ENCODE peak calls at places on chromosome 3, in seven cellular contexts. B is HepG2, O is mesendoderm, D is astrocyte, K is PC-3, I is PC-9, Z is neural progenitor cell. F is an unnamed sample.

GRCh38 chr3:196640501-196640968 is 1.0 kb downstream of the NRROS start:
- DNase-seq in B (no peak), O (no peak), D (no peak), K (no peak), I (no peak), Z (no peak), F (no peak)

GRCh38 chr3:88595025-88595424 is 445.3 kb downstream of the C3orf38 start:
- DNase-seq in B (no peak), O (no peak), D (peak; percentile 1), K (no peak), I (no peak), Z (no peak), F (no peak)

GRCh38 chr3:31567036-31567435 is 34.3 kb downstream of the STT3B start:
- DNase-seq in B (peak; percentile 27), O (peak; percentile 70), D (no peak), K (peak; percentile 24), I (no peak), Z (peak; percentile 53), F (no peak)

GRCh38 chr3:124965413-124965812 is 30.9 kb upstream of the MUC13 start:
- DNase-seq in B (no peak), O (no peak), D (no peak), K (no peak), I (no peak), Z (no peak), F (peak; percentile 22)

GRCh38 chr3:66486646-66487045 is 14.2 kb downstream of the LRIG1 start:
- DNase-seq in B (no peak), O (no peak), D (peak; percentile 92), K (no peak), I (no peak), Z (no peak), F (no peak)

GRCh38 chr3:23533596-23534386 is 272.0 kb upstream of the UBE2E1 start:
- DNase-seq in B (no peak), O (no peak), D (no peak), K (no peak), I (no peak), Z (no peak), F (no peak)

GRCh38 chr3:189490749-189491148 is 140.4 kb upstream of the TP63 start:
- DNase-seq in B (no peak), O (no peak), D (no peak), K (peak; percentile 48), I (peak; percentile 24), Z (no peak), F (no peak)

GRCh38 chr3:12015627-12016026 is 11.4 kb downstream of the SYN2 start:
- DNase-seq in B (no peak), O (no peak), D (no peak), K (no peak), I (no peak), Z (no peak), F (no peak)

GRCh38 chr3:65479967-65480366 is 558.8 kb downstream of the MAGI1 start:
- DNase-seq in B (no peak), O (no peak), D (no peak), K (no peak), I (no peak), Z (no peak), F (no peak)

GRCh38 chr3:141663993-141664392 is 74.1 kb upstream of the RNF7 start:
- DNase-seq in B (no peak), O (peak; percentile 42), D (no peak), K (no peak), I (no peak), Z (peak; percentile 16), F (no peak)

GRCh38 chr3:18239674-18240073 is 185.5 kb downstream of the SATB1 start:
- DNase-seq in B (no peak), O (no peak), D (no peak), K (no peak), I (no peak), Z (no peak), F (no peak)

GRCh38 chr3:172701758-172702157 is 9.1 kb downstream of the NCEH1 start:
- DNase-seq in B (peak; percentile 34), O (no peak), D (no peak), K (no peak), I (no peak), Z (no peak), F (no peak)

GRCh38 chr3:25080461-25080860 is 347.6 kb upstream of the RARB start:
- DNase-seq in B (no peak), O (no peak), D (peak; percentile 8), K (no peak), I (no peak), Z (no peak), F (no peak)

GRCh38 chr3:196641278-196642058 is 2.0 kb downstream of the NRROS start:
- DNase-seq in B (no peak), O (no peak), D (no peak), K (no peak), I (no peak), Z (no peak), F (no peak)

GRCh38 chr3:194667363-194667762 is 4.6 kb downstream of the LSG1 start:
- DNase-seq in B (no peak), O (no peak), D (no peak), K (no peak), I (no peak), Z (no peak), F (no peak)

GRCh38 chr3:43644443-43644842 is 22.6 kb upstream of the ANO10 start:
- DNase-seq in B (no peak), O (peak; percentile 31), D (no peak), K (peak; percentile 48), I (peak; percentile 21), Z (no peak), F (no peak)

GRCh38 chr3:179526989-179527391 is 35.7 kb upstream of the ACTL6A start:
- DNase-seq in B (no peak), O (peak; percentile 89), D (peak; percentile 69), K (peak; percentile 44), I (no peak), Z (peak; percentile 77), F (peak; percentile 71)

GRCh38 chr3:56022619-56023018 is 445.6 kb downstream of the ERC2 start:
- DNase-seq in B (no peak), O (no peak), D (no peak), K (no peak), I (no peak), Z (no peak), F (no peak)

GRCh38 chr3:39453134-39453533 is 14.3 kb upstream of the MOBP start:
- DNase-seq in B (no peak), O (no peak), D (no peak), K (no peak), I (no peak), Z (no peak), F (no peak)

GRCh38 chr3:180175572-180175971 is 138.8 kb upstream of the PEX5L start:
- DNase-seq in B (no peak), O (no peak), D (no peak), K (no peak), I (no peak), Z (no peak), F (no peak)

GRCh38 chr3:30042274-30042859 is 564.0 kb upstream of the TGFBR2 start:
- DNase-seq in B (peak; percentile 66), O (peak; percentile 76), D (peak; percentile 52), K (peak; percentile 84), I (peak; percentile 48), Z (peak; percentile 79), F (peak; percentile 19)

DNA sequence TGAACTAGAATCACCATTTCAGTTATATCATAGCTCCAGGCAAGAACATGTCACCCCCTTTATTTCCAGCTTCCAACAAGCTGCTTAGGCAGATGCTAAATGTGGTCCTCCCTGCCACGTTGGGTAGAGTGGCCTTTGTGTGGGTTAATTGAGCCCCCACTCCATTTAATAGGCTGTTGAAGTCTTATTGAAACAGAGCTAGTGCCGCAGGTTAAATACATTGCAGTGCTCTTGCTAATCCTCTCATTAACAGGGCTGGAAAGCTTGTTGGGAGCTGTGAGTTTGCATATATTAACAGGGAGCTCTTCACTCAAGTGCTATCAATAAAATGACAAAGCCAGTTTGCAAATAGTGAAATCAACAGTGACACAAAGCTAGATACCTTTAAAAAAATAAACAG is 248.4 kb upstream of the CMC1 start:
- DNase-seq in B (no peak), O (no peak), D (no peak), K (no peak), I (no peak), Z (peak; percentile 89), F (no peak)
- H3K4me2 ChIP-seq in B (no peak overlapping the region), O (no peak overlapping the region), D (no peak overlapping the region), K (no peak overlapping the region), I (no peak overlapping the region), Z (peak overlapping the region; percentile 51), F (no peak overlapping the region)

DNA sequence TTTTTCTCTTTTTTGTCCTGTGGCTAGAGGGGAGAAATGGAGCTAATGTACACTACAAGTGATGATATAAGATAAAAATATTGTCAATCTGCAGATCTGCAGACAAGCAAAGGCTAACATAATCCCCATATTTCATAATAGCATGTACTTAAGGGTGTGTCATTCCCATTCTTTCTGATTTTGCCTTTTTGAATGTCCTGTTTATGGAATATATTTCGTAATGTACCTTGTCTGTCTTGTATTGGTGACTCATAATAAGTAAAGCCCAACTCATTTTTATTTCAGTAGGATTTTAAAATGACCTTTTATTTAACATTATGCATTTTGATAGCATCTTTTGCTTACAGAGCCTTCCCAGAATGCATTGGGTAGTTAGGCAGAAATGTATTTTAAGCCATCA is 188.7 kb downstream of the CADPS start:
- DNase-seq in B (no peak), O (no peak), D (peak; percentile 7), K (peak; percentile 51), I (no peak), Z (no peak), F (no peak)
- H3K36me3 ChIP-seq in B (no peaks in the 10 kb centered on the region), O (no peaks in the 10 kb centered on the region), D (no peaks in the 10 kb centered on the region), K (no peaks in the 10 kb centered on the region), I (no peaks in the 10 kb centered on the region), Z (no peaks in the 10 kb centered on the region), F (no peaks in the 10 kb centered on the region)

GRCh38 chr3:186990282-186990681 is 60.0 kb downstream of the ST6GAL1 start:
- DNase-seq in B (no peak), O (no peak), D (peak; percentile 12), K (peak; percentile 18), I (peak; percentile 10), Z (no peak), F (no peak)

GRCh38 chr3:186988806-186989205 is 58.5 kb downstream of the ST6GAL1 start:
- DNase-seq in B (no peak), O (no peak), D (no peak), K (no peak), I (no peak), Z (no peak), F (no peak)

GRCh38 chr3:186990878-186991308 is 60.6 kb downstream of the ST6GAL1 start:
- DNase-seq in B (no peak), O (no peak), D (peak; percentile 91), K (peak; percentile 94), I (peak; percentile 79), Z (no peak), F (no peak)

GRCh38 chr3:186991470-186991869 is 61.1 kb downstream of the ST6GAL1 start:
- DNase-seq in B (no peak), O (no peak), D (no peak), K (peak; percentile 28), I (no peak), Z (no peak), F (no peak)

GRCh38 chr3:186989429-186989828 is 59.1 kb downstream of the ST6GAL1 start:
- DNase-seq in B (peak; percentile 10), O (no peak), D (no peak), K (no peak), I (no peak), Z (no peak), F (no peak)
- H3K4me2 ChIP-seq in B (no peak overlapping the region), O (no peak overlapping the region), D (no peak overlapping the region), K (no peak overlapping the region), I (no peak overlapping the region), Z (no peak overlapping the region), F (no peak overlapping the region)

DNA sequence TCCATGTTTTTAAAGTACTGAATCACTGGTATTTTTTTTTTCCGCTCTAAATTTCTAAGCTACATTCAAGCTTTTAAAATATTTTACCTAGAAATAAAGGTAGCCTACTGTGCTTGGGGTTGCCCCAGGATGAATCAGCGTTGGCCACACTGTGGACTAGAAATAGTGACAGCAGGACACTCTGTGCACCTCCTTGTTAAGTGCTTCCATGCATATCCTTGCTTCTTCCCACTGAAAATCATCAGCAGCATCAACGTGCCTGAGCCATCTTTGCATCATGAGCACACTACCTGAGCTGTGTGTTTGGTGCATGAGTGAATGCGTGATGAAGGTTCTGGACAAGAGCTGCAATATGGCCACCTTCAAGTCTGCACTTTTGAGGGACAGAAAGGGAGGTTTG is 142.0 kb upstream of the SLC2A2 start:
- DNase-seq in B (no peak), O (no peak), D (no peak), K (no peak), I (no peak), Z (no peak), F (no peak)
- H3K36me3 ChIP-seq in B (no peaks in the 10 kb centered on the region), O (no peaks in the 10 kb centered on the region), D (no peaks in the 10 kb centered on the region), K (no peaks in the 10 kb centered on the region), I (peaks cover 20% of the 10 kb centered on the region), Z (no peaks in the 10 kb centered on the region), F (no peaks in the 10 kb centered on the region)